ENCODE peak calls at places on chromosome X, in six cellular contexts. F, B, P, V, A and Z are unnamed samples.

GRCh38 chrX:111005151-111005550 is 90.8 kb upstream of the PAK3 start:
- DNase-seq in F (no peak), B (no peak), P (no peak), V (no peak), A (no peak), Z (no peak)

GRCh38 chrX:132426695-132427281 is 62.0 kb downstream of the MBNL3 start:
- DNase-seq in F (no peak), B (no peak), P (no peak), V (no peak), A (no peak), Z (no peak)

GRCh38 chrX:70444326-70445196 is at the start of gene DLG3:
- DNase-seq in F (no peak), B (no peak), P (no peak), V (peak; percentile 58), A (peak; percentile 69), Z (peak; percentile 64)

GRCh38 chrX:31353095-31353494 is 281.3 kb upstream of the FTHL17 start:
- DNase-seq in F (no peak), B (no peak), P (no peak), V (no peak), A (no peak), Z (peak; percentile 36)

GRCh38 chrX:12580548-12580947 is 210.7 kb upstream of the PRPS2 start:
- DNase-seq in F (no peak), B (no peak), P (no peak), V (no peak), A (no peak), Z (no peak)

GRCh38 chrX:41759817-41760216 is 35.8 kb downstream of the GPR82 start:
- DNase-seq in F (no peak), B (no peak), P (no peak), V (no peak), A (no peak), Z (peak; percentile 61)

GRCh38 chrX:140123446-140123845 is 158.1 kb upstream of the CXorf66 start:
- DNase-seq in F (no peak), B (no peak), P (no peak), V (no peak), A (no peak), Z (peak; percentile 39)

GRCh38 chrX:133928365-133928764 is 57.0 kb downstream of the GPC3 start:
- DNase-seq in F (no peak), B (no peak), P (no peak), V (no peak), A (no peak), Z (no peak)

GRCh38 chrX:13094780-13095425 is 50.5 kb upstream of the FAM9C start:
- DNase-seq in F (peak; percentile 17), B (no peak), P (no peak), V (no peak), A (no peak), Z (no peak)

GRCh38 chrX:16712116-16712824 is at the start of gene CTPS2:
- DNase-seq in F (peak; percentile 54), B (peak; percentile 77), P (peak; percentile 52), V (peak; percentile 64), A (peak; percentile 89), Z (peak; percentile 55)

GRCh38 chrX:57135287-57135686 is 1.9 kb downstream of the SPIN2A start:
- DNase-seq in F (no peak), B (no peak), P (no peak), V (no peak), A (no peak), Z (no peak)

GRCh38 chrX:97311066-97311778 is 427.5 kb downstream of the RPA4 start:
- DNase-seq in F (no peak), B (no peak), P (no peak), V (no peak), A (no peak), Z (peak; percentile 12)

GRCh38 chrX:23902419-23902818 is 5.3 kb downstream of the APOO start:
- DNase-seq in F (no peak), B (no peak), P (no peak), V (peak; percentile 7), A (no peak), Z (peak; percentile 26)

GRCh38 chrX:74550295-74550802 is 64.1 kb downstream of the RLIM start:
- DNase-seq in F (peak; percentile 81), B (peak; percentile 89), P (peak; percentile 84), V (peak; percentile 80), A (peak; percentile 89), Z (peak; percentile 71)

GRCh38 chrX:124342174-124342867 is 4.0 kb upstream of the SH2D1A start:
- DNase-seq in F (no peak), B (no peak), P (no peak), V (no peak), A (no peak), Z (no peak)

GRCh38 chrX:153544747-153545146 is 27.3 kb downstream of the ATP2B3 start:
- DNase-seq in F (no peak), B (no peak), P (no peak), V (no peak), A (no peak), Z (no peak)

GRCh38 chrX:96440941-96441340 is 243.7 kb upstream of the DIAPH2 start:
- DNase-seq in F (no peak), B (no peak), P (no peak), V (no peak), A (no peak), Z (no peak)

GRCh38 chrX:3712080-3712869 is 1.2 kb downstream of the PRKX start:
- DNase-seq in F (no peak), B (no peak), P (no peak), V (peak; percentile 9), A (no peak), Z (peak; percentile 12)

GRCh38 chrX:20350598-20350997 is 83.9 kb upstream of the RPS6KA3 start:
- DNase-seq in F (no peak), B (no peak), P (no peak), V (no peak), A (no peak), Z (no peak)

GRCh38 chrX:132612990-132613564 is 124.2 kb upstream of the MBNL3 start:
- DNase-seq in F (peak; percentile 20), B (peak; percentile 49), P (no peak), V (peak; percentile 51), A (peak; percentile 75), Z (peak; percentile 79)

GRCh38 chrX:107673933-107674479 is 45.7 kb downstream of the PRPS1 start:
- DNase-seq in F (peak; percentile 81), B (peak; percentile 93), P (peak; percentile 90), V (no peak), A (no peak), Z (peak; percentile 77)
- H3K4me3 ChIP-seq in F (no peak overlapping the region), B (peak overlapping the region; percentile 55), P (peak overlapping the region; percentile 52), V (no peak overlapping the region), A (no peak overlapping the region), Z (no peak overlapping the region)

GRCh38 chrX:68936608-68937007 is 107.8 kb downstream of the EFNB1 start:
- DNase-seq in F (no peak), B (no peak), P (no peak), V (no peak), A (no peak), Z (no peak)

GRCh38 chrX:68936186-68936585 is 107.4 kb downstream of the EFNB1 start:
- DNase-seq in F (no peak), B (no peak), P (no peak), V (no peak), A (no peak), Z (no peak)

GRCh38 chrX:68935362-68935761 is 106.5 kb downstream of the EFNB1 start:
- DNase-seq in F (no peak), B (no peak), P (no peak), V (no peak), A (no peak), Z (no peak)

GRCh38 chrX:68934421-68934820 is 105.6 kb downstream of the EFNB1 start:
- DNase-seq in F (no peak), B (no peak), P (peak; percentile 4), V (no peak), A (no peak), Z (no peak)

GRCh38 chrX:68934922-68935321 is 106.1 kb downstream of the EFNB1 start:
- DNase-seq in F (no peak), B (no peak), P (peak; percentile 8), V (no peak), A (no peak), Z (no peak)
- H3K4me1 ChIP-seq in F (peaks cover 2% of the 10 kb centered on the region), B (no peaks in the 10 kb centered on the region), P (no peaks in the 10 kb centered on the region), V (no peaks in the 10 kb centered on the region), A (no peaks in the 10 kb centered on the region), Z (no peaks in the 10 kb centered on the region)

GRCh38 chrX:48702032-48702431 is 5.5 kb downstream of the SUV39H1 start:
- DNase-seq in F (no peak), B (no peak), P (no peak), V (no peak), A (no peak), Z (no peak)

GRCh38 chrX:48703228-48703627 is 6.7 kb downstream of the SUV39H1 start:
- DNase-seq in F (no peak), B (no peak), P (no peak), V (no peak), A (no peak), Z (no peak)

GRCh38 chrX:48700246-48700645 is 3.7 kb downstream of the SUV39H1 start:
- DNase-seq in F (no peak), B (no peak), P (no peak), V (no peak), A (peak; percentile 73), Z (no peak)

GRCh38 chrX:48702716-48703115 is 6.2 kb downstream of the SUV39H1 start:
- DNase-seq in F (no peak), B (no peak), P (no peak), V (no peak), A (no peak), Z (no peak)

GRCh38 chrX:48700951-48701653 is 4.6 kb downstream of the SUV39H1 start:
- DNase-seq in F (no peak), B (no peak), P (no peak), V (no peak), A (no peak), Z (no peak)
- H3K9me3 ChIP-seq in F (no peaks in the 10 kb centered on the region), B (no peaks in the 10 kb centered on the region), P (no peaks in the 10 kb centered on the region), V (no peaks in the 10 kb centered on the region), A (no peaks in the 10 kb centered on the region), Z (no peaks in the 10 kb centered on the region)

GRCh38 chrX:129781134-129782014 is 1.6 kb downstream of the SASH3 start:
- DNase-seq in F (peak; percentile 37), B (peak; percentile 79), P (no peak), V (no peak), A (no peak), Z (no peak)

GRCh38 chrX:129782706-129783105 is 3.0 kb downstream of the SASH3 start:
- DNase-seq in F (no peak), B (no peak), P (no peak), V (no peak), A (no peak), Z (no peak)

GRCh38 chrX:129785160-129785947 is 5.6 kb downstream of the SASH3 start:
- DNase-seq in F (no peak), B (no peak), P (no peak), V (no peak), A (no peak), Z (no peak)

GRCh38 chrX:129782015-129782495 is 2.3 kb downstream of the SASH3 start:
- DNase-seq in F (no peak), B (no peak), P (no peak), V (no peak), A (no peak), Z (no peak)

DNA sequence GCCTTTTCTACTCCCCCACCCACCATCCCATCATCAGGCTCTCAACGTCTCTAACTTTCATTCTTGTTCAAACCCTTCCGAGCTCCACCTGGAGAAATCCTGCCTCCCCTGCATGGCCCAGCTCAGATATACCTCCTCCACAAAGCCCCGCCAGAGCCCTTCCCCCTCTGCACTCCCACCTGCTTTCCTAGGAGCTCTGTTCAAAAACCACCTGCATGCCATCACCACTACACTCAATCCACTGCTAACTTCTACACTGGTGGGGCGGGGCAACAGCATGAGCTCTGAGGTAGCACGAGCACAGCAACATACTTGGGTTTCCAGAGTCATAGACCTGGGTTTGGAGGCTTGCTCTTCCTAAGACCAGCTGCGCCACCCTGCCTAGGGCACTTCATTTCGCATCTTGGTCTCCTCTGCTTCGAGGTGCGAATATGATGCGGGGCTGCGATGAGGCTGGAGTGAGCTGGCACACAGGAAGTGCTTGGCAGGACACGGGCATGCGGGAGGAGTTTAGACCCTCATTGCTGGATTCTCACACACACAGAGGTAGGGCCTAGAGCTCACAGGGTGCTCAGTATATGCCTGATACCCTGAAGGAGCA is 3.5 kb downstream of the SASH3 start:
- DNase-seq in F (no peak), B (no peak), P (no peak), V (no peak), A (no peak), Z (no peak)
- H3K4me3 ChIP-seq in F (no peak overlapping the region), B (no peak overlapping the region), P (no peak overlapping the region), V (no peak overlapping the region), A (no peak overlapping the region), Z (no peak overlapping the region)